ENCODE peak calls at places on chromosomes 6 and 20, in eight cellular contexts. One of them, this sample, is unnamed.

GRCh38 chr6:73636048-73636447 is 17.7 kb downstream of the SLC17A5 start:
- DNase-seq in A549: no peak
- DNase-seq in adrenal gland: no peak
- DNase-seq in heart right ventricle: no peak
- DNase-seq in neural progenitor cell: no peak
- DNase-seq in heart left ventricle: no peak
- DNase-seq in fibroblast of lung: no peak
- DNase-seq in stomach: no peak
- DNase-seq in this sample: no peak

GRCh38 chr6:91719414-91719813 is 1132.5 kb upstream of the MAP3K7 start:
- DNase-seq in A549: no peak
- DNase-seq in adrenal gland: no peak
- DNase-seq in heart right ventricle: no peak
- DNase-seq in neural progenitor cell: no peak
- DNase-seq in heart left ventricle: no peak
- DNase-seq in fibroblast of lung: no peak
- DNase-seq in stomach: no peak
- DNase-seq in this sample: no peak

GRCh38 chr20:19540401-19540800 is 217.7 kb upstream of the RIN2 start:
- DNase-seq in A549: no peak
- DNase-seq in adrenal gland: no peak
- DNase-seq in heart right ventricle: no peak
- DNase-seq in neural progenitor cell: no peak
- DNase-seq in heart left ventricle: no peak
- DNase-seq in fibroblast of lung: no peak
- DNase-seq in stomach: no peak
- DNase-seq in this sample: no peak

GRCh38 chr20:16352321-16352720 is 220.9 kb downstream of the KIF16B start:
- DNase-seq in A549: no peak
- DNase-seq in adrenal gland: no peak
- DNase-seq in heart right ventricle: no peak
- DNase-seq in neural progenitor cell: no peak
- DNase-seq in heart left ventricle: no peak
- DNase-seq in fibroblast of lung: no peak
- DNase-seq in stomach: no peak
- DNase-seq in this sample: no peak

GRCh38 chr20:34980543-34981213 is 25.0 kb downstream of the MYH7B start:
- DNase-seq in A549: no peak
- DNase-seq in adrenal gland: no peak
- DNase-seq in heart right ventricle: peak; percentile 53
- DNase-seq in neural progenitor cell: peak; percentile 32
- DNase-seq in heart left ventricle: peak; percentile 68
- DNase-seq in fibroblast of lung: no peak
- DNase-seq in stomach: no peak
- DNase-seq in this sample: no peak

GRCh38 chr6:14228571-14228970 is 111.0 kb downstream of the CD83 start:
- DNase-seq in A549: no peak
- DNase-seq in adrenal gland: no peak
- DNase-seq in heart right ventricle: no peak
- DNase-seq in neural progenitor cell: no peak
- DNase-seq in heart left ventricle: no peak
- DNase-seq in fibroblast of lung: peak; percentile 56
- DNase-seq in stomach: no peak
- DNase-seq in this sample: no peak

GRCh38 chr6:148335582-148335981 is 7.1 kb upstream of the SASH1 start:
- DNase-seq in A549: peak; percentile 50
- DNase-seq in adrenal gland: no peak
- DNase-seq in heart right ventricle: no peak
- DNase-seq in neural progenitor cell: no peak
- DNase-seq in heart left ventricle: no peak
- DNase-seq in fibroblast of lung: peak; percentile 81
- DNase-seq in stomach: no peak
- DNase-seq in this sample: no peak

GRCh38 chr6:47454713-47455396 is 22.7 kb upstream of the CD2AP start:
- DNase-seq in A549: no peak
- DNase-seq in adrenal gland: no peak
- DNase-seq in heart right ventricle: no peak
- DNase-seq in neural progenitor cell: no peak
- DNase-seq in heart left ventricle: no peak
- DNase-seq in fibroblast of lung: no peak
- DNase-seq in stomach: no peak
- DNase-seq in this sample: no peak

GRCh38 chr20:52312131-52312729 is 120.7 kb upstream of the ZFP64 start:
- DNase-seq in A549: peak; percentile 69
- DNase-seq in adrenal gland: peak; percentile 34
- DNase-seq in heart right ventricle: no peak
- DNase-seq in neural progenitor cell: peak; percentile 76
- DNase-seq in heart left ventricle: peak; percentile 25
- DNase-seq in fibroblast of lung: peak; percentile 53
- DNase-seq in stomach: peak; percentile 35
- DNase-seq in this sample: no peak

GRCh38 chr6:140062042-140063041 is 687.9 kb upstream of the CITED2 start:
- DNase-seq in A549: peak; percentile 28
- DNase-seq in adrenal gland: peak; percentile 74
- DNase-seq in heart right ventricle: peak; percentile 30
- DNase-seq in neural progenitor cell: no peak
- DNase-seq in heart left ventricle: peak; percentile 51
- DNase-seq in fibroblast of lung: peak; percentile 99
- DNase-seq in stomach: peak; percentile 26
- DNase-seq in this sample: peak; percentile 62

GRCh38 chr6:53484409-53485280 is 60.3 kb downstream of the GCLC start:
- DNase-seq in A549: peak; percentile 67
- DNase-seq in adrenal gland: peak; percentile 86
- DNase-seq in heart right ventricle: no peak
- DNase-seq in neural progenitor cell: peak; percentile 77
- DNase-seq in heart left ventricle: peak; percentile 68
- DNase-seq in fibroblast of lung: peak; percentile 55
- DNase-seq in stomach: peak; percentile 83
- DNase-seq in this sample: peak; percentile 51

GRCh38 chr20:60851826-60852704 is 400.0 kb upstream of the CDH4 start:
- DNase-seq in A549: peak; percentile 18
- DNase-seq in adrenal gland: no peak
- DNase-seq in heart right ventricle: no peak
- DNase-seq in neural progenitor cell: peak; percentile 66
- DNase-seq in heart left ventricle: no peak
- DNase-seq in fibroblast of lung: no peak
- DNase-seq in stomach: no peak
- DNase-seq in this sample: no peak

GRCh38 chr20:60446273-60447111 is 488.3 kb downstream of the CDH26 start:
- DNase-seq in A549: no peak
- DNase-seq in adrenal gland: no peak
- DNase-seq in heart right ventricle: no peak
- DNase-seq in neural progenitor cell: no peak
- DNase-seq in heart left ventricle: no peak
- DNase-seq in fibroblast of lung: peak; percentile 4
- DNase-seq in stomach: no peak
- DNase-seq in this sample: no peak

GRCh38 chr6:17103715-17104114 is 1.9 kb downstream of the STMND1 start:
- DNase-seq in A549: peak; percentile 21
- DNase-seq in adrenal gland: no peak
- DNase-seq in heart right ventricle: no peak
- DNase-seq in neural progenitor cell: no peak
- DNase-seq in heart left ventricle: no peak
- DNase-seq in fibroblast of lung: no peak
- DNase-seq in stomach: no peak
- DNase-seq in this sample: no peak

GRCh38 chr6:71211799-71212198 is 76.8 kb upstream of the OGFRL1 start:
- DNase-seq in A549: no peak
- DNase-seq in adrenal gland: no peak
- DNase-seq in heart right ventricle: no peak
- DNase-seq in neural progenitor cell: no peak
- DNase-seq in heart left ventricle: no peak
- DNase-seq in fibroblast of lung: no peak
- DNase-seq in stomach: no peak
- DNase-seq in this sample: no peak

GRCh38 chr6:84522135-84522535 is 242.3 kb downstream of the TBX18 start:
- DNase-seq in A549: peak; percentile 69
- DNase-seq in adrenal gland: peak; percentile 24
- DNase-seq in heart right ventricle: no peak
- DNase-seq in neural progenitor cell: no peak
- DNase-seq in heart left ventricle: no peak
- DNase-seq in fibroblast of lung: peak; percentile 96
- DNase-seq in stomach: no peak
- DNase-seq in this sample: no peak

GRCh38 chr6:70103798-70104197 is 199.1 kb downstream of the COL9A1 start:
- DNase-seq in A549: peak; percentile 2
- DNase-seq in adrenal gland: no peak
- DNase-seq in heart right ventricle: no peak
- DNase-seq in neural progenitor cell: no peak
- DNase-seq in heart left ventricle: no peak
- DNase-seq in fibroblast of lung: no peak
- DNase-seq in stomach: no peak
- DNase-seq in this sample: no peak

DNA sequence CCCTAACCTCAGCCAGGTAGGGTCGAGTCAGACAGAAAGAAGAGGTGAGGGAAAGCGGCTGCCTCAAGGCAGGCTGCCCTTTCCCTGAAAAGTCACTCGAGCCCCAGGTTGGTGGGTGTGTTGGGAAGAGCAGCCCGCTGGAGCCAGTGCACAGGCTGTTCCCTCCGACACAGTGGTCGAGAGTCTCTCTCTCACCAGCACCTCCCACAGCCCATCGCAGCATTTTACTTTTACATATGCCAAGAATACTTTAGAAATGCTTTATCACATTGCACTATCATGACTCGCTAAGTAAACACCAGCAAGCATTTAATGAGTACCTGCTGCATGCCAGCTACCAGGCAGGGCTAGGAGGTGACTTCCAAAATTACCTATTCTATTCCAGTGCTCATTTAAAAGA is 1.7 kb downstream of the PRPH2 start:
- DNase-seq in A549: no peak
- DNase-seq in adrenal gland: no peak
- DNase-seq in heart right ventricle: no peak
- DNase-seq in neural progenitor cell: no peak
- DNase-seq in heart left ventricle: no peak
- DNase-seq in fibroblast of lung: peak; percentile 69
- DNase-seq in stomach: no peak
- DNase-seq in this sample: no peak
- TF ChIP-seq CTCF in A549: no peak
- TF ChIP-seq CTCF in adrenal gland: no peak
- TF ChIP-seq CTCF in heart right ventricle: no peak
- TF ChIP-seq CTCF in neural progenitor cell: no peak
- TF ChIP-seq CTCF in heart left ventricle: no peak
- TF ChIP-seq CTCF in fibroblast of lung: no peak
- TF ChIP-seq CTCF in stomach: no peak
- TF ChIP-seq CTCF in this sample: no peak

GRCh38 chr6:142326539-142326938 is 24.7 kb downstream of the ADGRG6 start:
- DNase-seq in A549: no peak
- DNase-seq in adrenal gland: no peak
- DNase-seq in heart right ventricle: no peak
- DNase-seq in neural progenitor cell: no peak
- DNase-seq in heart left ventricle: no peak
- DNase-seq in fibroblast of lung: peak; percentile 48
- DNase-seq in stomach: no peak
- DNase-seq in this sample: no peak
- H3K9me3 ChIP-seq in A549: no peaks in the 10 kb centered on the region
- H3K9me3 ChIP-seq in adrenal gland: no peaks in the 10 kb centered on the region
- H3K9me3 ChIP-seq in heart right ventricle: no peaks in the 10 kb centered on the region
- H3K9me3 ChIP-seq in neural progenitor cell: no peaks in the 10 kb centered on the region
- H3K9me3 ChIP-seq in heart left ventricle: no peaks in the 10 kb centered on the region
- H3K9me3 ChIP-seq in fibroblast of lung: no peaks in the 10 kb centered on the region
- H3K9me3 ChIP-seq in stomach: no peaks in the 10 kb centered on the region
- H3K9me3 ChIP-seq in this sample: no peaks in the 10 kb centered on the region

GRCh38 chr6:142933701-142934100 is 11.3 kb downstream of the HIVEP2 start:
- DNase-seq in A549: no peak
- DNase-seq in adrenal gland: no peak
- DNase-seq in heart right ventricle: no peak
- DNase-seq in neural progenitor cell: no peak
- DNase-seq in heart left ventricle: no peak
- DNase-seq in fibroblast of lung: no peak
- DNase-seq in stomach: no peak
- DNase-seq in this sample: no peak

GRCh38 chr6:142934599-142934998 is 10.4 kb downstream of the HIVEP2 start:
- DNase-seq in A549: no peak
- DNase-seq in adrenal gland: no peak
- DNase-seq in heart right ventricle: no peak
- DNase-seq in neural progenitor cell: no peak
- DNase-seq in heart left ventricle: no peak
- DNase-seq in fibroblast of lung: no peak
- DNase-seq in stomach: no peak
- DNase-seq in this sample: no peak

GRCh38 chr6:142935553-142936517 is 9.1 kb downstream of the HIVEP2 start:
- DNase-seq in A549: no peak
- DNase-seq in adrenal gland: no peak
- DNase-seq in heart right ventricle: no peak
- DNase-seq in neural progenitor cell: no peak
- DNase-seq in heart left ventricle: no peak
- DNase-seq in fibroblast of lung: no peak
- DNase-seq in stomach: no peak
- DNase-seq in this sample: no peak

GRCh38 chr6:142934190-142934589 is 10.8 kb downstream of the HIVEP2 start:
- DNase-seq in A549: no peak
- DNase-seq in adrenal gland: no peak
- DNase-seq in heart right ventricle: no peak
- DNase-seq in neural progenitor cell: no peak
- DNase-seq in heart left ventricle: no peak
- DNase-seq in fibroblast of lung: no peak
- DNase-seq in stomach: no peak
- DNase-seq in this sample: no peak

GRCh38 chr6:142932788-142933362 is 12.1 kb downstream of the HIVEP2 start:
- DNase-seq in A549: no peak
- DNase-seq in adrenal gland: no peak
- DNase-seq in heart right ventricle: no peak
- DNase-seq in neural progenitor cell: no peak
- DNase-seq in heart left ventricle: no peak
- DNase-seq in fibroblast of lung: no peak
- DNase-seq in stomach: no peak
- DNase-seq in this sample: no peak
- H3K4me3 ChIP-seq in A549: no peak overlapping the region
- H3K4me3 ChIP-seq in adrenal gland: no peak overlapping the region
- H3K4me3 ChIP-seq in heart right ventricle: no peak overlapping the region
- H3K4me3 ChIP-seq in neural progenitor cell: no peak overlapping the region
- H3K4me3 ChIP-seq in heart left ventricle: no peak overlapping the region
- H3K4me3 ChIP-seq in fibroblast of lung: no peak overlapping the region
- H3K4me3 ChIP-seq in stomach: no peak overlapping the region
- H3K4me3 ChIP-seq in this sample: no peak overlapping the region

GRCh38 chr20:17369506-17369905 is 142.7 kb downstream of the PCSK2 start:
- DNase-seq in A549: no peak
- DNase-seq in adrenal gland: no peak
- DNase-seq in heart right ventricle: no peak
- DNase-seq in neural progenitor cell: no peak
- DNase-seq in heart left ventricle: no peak
- DNase-seq in fibroblast of lung: no peak
- DNase-seq in stomach: no peak
- DNase-seq in this sample: no peak

GRCh38 chr20:17364681-17365080 is 137.8 kb downstream of the PCSK2 start:
- DNase-seq in A549: no peak
- DNase-seq in adrenal gland: no peak
- DNase-seq in heart right ventricle: no peak
- DNase-seq in neural progenitor cell: no peak
- DNase-seq in heart left ventricle: no peak
- DNase-seq in fibroblast of lung: no peak
- DNase-seq in stomach: no peak
- DNase-seq in this sample: no peak

DNA sequence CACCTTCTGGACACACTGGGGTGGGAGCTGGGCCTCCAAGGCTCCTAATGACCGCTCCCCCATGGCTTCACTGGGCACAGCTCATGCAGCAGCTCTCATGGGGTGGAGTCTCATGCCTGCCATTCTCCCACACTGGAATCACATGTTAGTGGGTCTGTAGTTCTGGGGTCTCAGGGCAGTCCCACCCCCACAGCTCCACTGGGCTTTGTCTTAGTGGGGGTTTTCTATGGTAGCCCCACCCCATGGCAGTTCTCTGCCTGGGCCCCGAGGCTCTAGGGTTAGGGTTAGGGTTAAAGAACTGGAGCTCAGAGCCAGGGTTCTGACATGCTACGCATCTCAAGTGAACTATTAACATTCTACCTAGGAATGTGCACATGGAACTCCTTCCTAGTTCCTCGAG is 139.0 kb downstream of the PCSK2 start:
- DNase-seq in A549: no peak
- DNase-seq in adrenal gland: no peak
- DNase-seq in heart right ventricle: no peak
- DNase-seq in neural progenitor cell: no peak
- DNase-seq in heart left ventricle: no peak
- DNase-seq in fibroblast of lung: no peak
- DNase-seq in stomach: no peak
- DNase-seq in this sample: no peak
- TF ChIP-seq CTCF in A549: no peak
- TF ChIP-seq CTCF in adrenal gland: no peak
- TF ChIP-seq CTCF in heart right ventricle: no peak
- TF ChIP-seq CTCF in neural progenitor cell: no peak
- TF ChIP-seq CTCF in heart left ventricle: no peak
- TF ChIP-seq CTCF in fibroblast of lung: no peak
- TF ChIP-seq CTCF in stomach: no peak
- TF ChIP-seq CTCF in this sample: no peak

This sample was measured in breast epithelium.